ENCODE peak calls at places on chromosomes 12 and 14, in nine cellular contexts. V is natural killer cell; O is naive thymus-derived CD8-positive, alpha-beta T cell; D is K562; L is upper lobe of right lung; T is CD8-positive, alpha-beta T cell; F is aorta; K is right cardiac atrium; R is upper lobe of left lung. N is an unnamed sample.

GRCh38 chr14:20782280-20782890 is 1.3 kb downstream of the RNASE6 start:
- ATAC-seq in V (peak), O (peak), D (no peak), L (peak), T (peak), F (no peak), K (peak), R (peak), N (peak)

GRCh38 chr12:88156075-88156654 is 14.1 kb downstream of the TMTC3 start:
- ATAC-seq in V (no peak), O (no peak), D (no peak), L (no peak), T (no peak), F (no peak), K (no peak), R (no peak), N (no peak)

GRCh38 chr14:63393002-63393401 is 74.3 kb upstream of the GPHB5 start:
- ATAC-seq in V (no peak), O (no peak), D (no peak), L (no peak), T (no peak), F (no peak), K (no peak), R (no peak), N (no peak)

GRCh38 chr12:105409286-105409685 is 78.8 kb downstream of the C12orf75 start:
- ATAC-seq in V (no peak), O (no peak), D (no peak), L (no peak), T (no peak), F (no peak), K (no peak), R (no peak), N (no peak)

GRCh38 chr12:53856132-53856531 is 82.5 kb upstream of the HOXC13 start:
- ATAC-seq in V (no peak), O (no peak), D (no peak), L (peak), T (no peak), F (no peak), K (no peak), R (no peak), N (no peak)

GRCh38 chr12:5094550-5094949 is 50.9 kb downstream of the KCNA5 start:
- ATAC-seq in V (no peak), O (no peak), D (no peak), L (no peak), T (no peak), F (no peak), K (no peak), R (no peak), N (no peak)

GRCh38 chr12:44497044-44497443 is 379.1 kb downstream of the NELL2 start:
- ATAC-seq in V (no peak), O (no peak), D (no peak), L (no peak), T (no peak), F (no peak), K (no peak), R (no peak), N (no peak)

GRCh38 chr12:81224626-81225025 is 146.7 kb downstream of the ACSS3 start:
- ATAC-seq in V (no peak), O (no peak), D (no peak), L (no peak), T (no peak), F (no peak), K (no peak), R (no peak), N (no peak)

GRCh38 chr12:130832561-130833209 is 6.4 kb downstream of the STX2 start:
- ATAC-seq in V (no peak), O (no peak), D (peak), L (peak), T (no peak), F (peak), K (peak), R (peak), N (peak)

GRCh38 chr12:100741084-100741711 is 53.4 kb upstream of the ANO4 start:
- ATAC-seq in V (no peak), O (no peak), D (peak), L (peak), T (no peak), F (no peak), K (no peak), R (no peak), N (no peak)

GRCh38 chr12:31991815-31992214 is 32.6 kb downstream of the RESF1 start:
- ATAC-seq in V (no peak), O (no peak), D (no peak), L (no peak), T (no peak), F (no peak), K (no peak), R (no peak), N (peak)

GRCh38 chr14:96751505-96751904 is 45.7 kb upstream of the VRK1 start:
- ATAC-seq in V (no peak), O (no peak), D (no peak), L (no peak), T (no peak), F (no peak), K (no peak), R (no peak), N (no peak)